ENCODE peak calls at places on chromosomes 16 and 17, in ten cellular contexts. B is IMR-90, O is AG10803, N is left ventricle myocardium inferior, M is adrenal gland, F is mucosa of descending colon, A is HCT116, X is cardiac fibroblast, P is psoas muscle, V is kidney epithelial cell. J is an unnamed sample.

GRCh38 chr16:11251525-11252481 is 4.2 kb downstream of the SOCS1 start:
- DNase-seq in B (peak), O (peak), N (no peak), M (no peak), F (peak), A (no peak), X (peak), P (no peak), V (peak), J (no peak)

GRCh38 chr17:77770331-77771105 is 188.0 kb upstream of the TNRC6C start:
- DNase-seq in B (peak), O (peak), N (no peak), M (no peak), F (no peak), A (no peak), X (peak), P (peak), V (no peak), J (no peak)

GRCh38 chr17:77184474-77184873 is 43.7 kb downstream of the SEC14L1 start:
- DNase-seq in B (no peak), O (peak), N (no peak), M (peak), F (no peak), A (no peak), X (no peak), P (no peak), V (no peak), J (no peak)

GRCh38 chr17:7156342-7156940 is 22.7 kb downstream of the ASGR1 start:
- DNase-seq in B (no peak), O (no peak), N (no peak), M (no peak), F (no peak), A (no peak), X (no peak), P (no peak), V (no peak), J (no peak)

GRCh38 chr16:23373436-23374219 is 71.5 kb downstream of the SCNN1B start:
- DNase-seq in B (no peak), O (no peak), N (no peak), M (no peak), F (no peak), A (no peak), X (no peak), P (no peak), V (no peak), J (no peak)

GRCh38 chr17:1029196-1029911 is 32.4 kb downstream of the TIMM22 start:
- DNase-seq in B (peak), O (peak), N (peak), M (peak), F (no peak), A (no peak), X (peak), P (peak), V (peak), J (no peak)

GRCh38 chr16:70660672-70661350 is 14.5 kb downstream of the IL34 start:
- DNase-seq in B (no peak), O (peak), N (no peak), M (no peak), F (no peak), A (no peak), X (no peak), P (no peak), V (no peak), J (no peak)

GRCh38 chr16:17275076-17275732 is 195.6 kb downstream of the XYLT1 start:
- DNase-seq in B (no peak), O (no peak), N (no peak), M (no peak), F (peak), A (peak), X (no peak), P (no peak), V (peak), J (no peak)

GRCh38 chr17:50212121-50212843 is 10.9 kb upstream of the COL1A1 start:
- DNase-seq in B (peak), O (peak), N (no peak), M (no peak), F (no peak), A (no peak), X (peak), P (no peak), V (no peak), J (no peak)

GRCh38 chr16:58243528-58244004 is 45.7 kb upstream of the CSNK2A2 start:
- DNase-seq in B (no peak), O (no peak), N (no peak), M (no peak), F (no peak), A (no peak), X (no peak), P (no peak), V (no peak), J (no peak)

GRCh38 chr17:17698371-17698770 is 17.1 kb downstream of the RAI1 start:
- DNase-seq in B (no peak), O (no peak), N (no peak), M (no peak), F (no peak), A (no peak), X (no peak), P (no peak), V (no peak), J (no peak)

GRCh38 chr16:24111903-24112302 is 144.2 kb upstream of the CACNG3 start:
- DNase-seq in B (no peak), O (no peak), N (no peak), M (no peak), F (no peak), A (no peak), X (no peak), P (no peak), V (no peak), J (no peak)

GRCh38 chr17:50603340-50603739 is 31.3 kb upstream of the ABCC3 start:
- DNase-seq in B (no peak), O (no peak), N (no peak), M (no peak), F (no peak), A (no peak), X (no peak), P (no peak), V (no peak), J (no peak)

GRCh38 chr17:334974-335481 is 17.6 kb downstream of the RPH3AL start:
- DNase-seq in B (no peak), O (no peak), N (no peak), M (peak), F (peak), A (no peak), X (no peak), P (no peak), V (no peak), J (no peak)

GRCh38 chr17:48129981-48130380 is 22.4 kb downstream of the SNX11 start:
- DNase-seq in B (no peak), O (no peak), N (no peak), M (no peak), F (no peak), A (no peak), X (no peak), P (no peak), V (no peak), J (no peak)

GRCh38 chr17:5837055-5837491 is 233.1 kb upstream of the WSCD1 start:
- DNase-seq in B (peak), O (peak), N (no peak), M (peak), F (no peak), A (peak), X (no peak), P (no peak), V (peak), J (no peak)

GRCh38 chr17:40224707-40225092 is 5.6 kb downstream of the WIPF2 start:
- DNase-seq in B (peak), O (peak), N (no peak), M (peak), F (no peak), A (no peak), X (peak), P (no peak), V (no peak), J (no peak)

GRCh38 chr17:21297026-21297520 is 12.6 kb downstream of the MAP2K3 start:
- DNase-seq in B (no peak), O (peak), N (no peak), M (no peak), F (no peak), A (no peak), X (peak), P (peak), V (no peak), J (no peak)

GRCh38 chr17:7004398-7005253 is 7.8 kb upstream of the RNASEK start:
- DNase-seq in B (peak), O (peak), N (no peak), M (peak), F (no peak), A (peak), X (peak), P (no peak), V (no peak), J (peak)

GRCh38 chr17:74259667-74260524 is 14.1 kb upstream of the DNAI2 start:
- DNase-seq in B (no peak), O (no peak), N (no peak), M (no peak), F (no peak), A (no peak), X (no peak), P (no peak), V (no peak), J (no peak)

GRCh38 chr17:68972119-68972704 is 17.0 kb upstream of the ABCA8 start:
- DNase-seq in B (peak), O (peak), N (no peak), M (peak), F (no peak), A (peak), X (peak), P (no peak), V (no peak), J (peak)

GRCh38 chr17:72510454-72511016 is 389.7 kb downstream of the SOX9 start:
- DNase-seq in B (peak), O (peak), N (no peak), M (no peak), F (no peak), A (no peak), X (peak), P (no peak), V (no peak), J (no peak)

GRCh38 chr16:84085774-84086173 is 31.0 kb downstream of the MBTPS1 start:
- DNase-seq in B (no peak), O (no peak), N (no peak), M (no peak), F (no peak), A (no peak), X (no peak), P (no peak), V (no peak), J (no peak)

GRCh38 chr17:30104575-30105339 is 11.9 kb upstream of the NSRP1 start:
- DNase-seq in B (peak), O (peak), N (peak), M (peak), F (peak), A (peak), X (peak), P (peak), V (no peak), J (peak)

GRCh38 chr16:66512589-66513404 is 37.1 kb downstream of the TK2 start:
- DNase-seq in B (no peak), O (peak), N (no peak), M (no peak), F (no peak), A (no peak), X (peak), P (no peak), V (no peak), J (no peak)

GRCh38 chr17:66383353-66383752 is 80.9 kb downstream of the PRKCA start:
- DNase-seq in B (peak), O (peak), N (no peak), M (no peak), F (no peak), A (no peak), X (peak), P (no peak), V (no peak), J (peak)

GRCh38 chr17:71024172-71024571 is 854.8 kb downstream of the KCNJ2 start:
- DNase-seq in B (peak), O (no peak), N (no peak), M (no peak), F (no peak), A (no peak), X (no peak), P (no peak), V (no peak), J (no peak)

GRCh38 chr17:74045608-74046007 is 157.9 kb upstream of the RPL38 start:
- DNase-seq in B (no peak), O (no peak), N (no peak), M (no peak), F (no peak), A (no peak), X (no peak), P (no peak), V (no peak), J (no peak)

GRCh38 chr16:85845276-85845675 is 45.8 kb downstream of the COX4I1 start:
- DNase-seq in B (no peak), O (no peak), N (no peak), M (no peak), F (no peak), A (no peak), X (no peak), P (no peak), V (no peak), J (no peak)

GRCh38 chr16:1308036-1308976 is 1.1 kb upstream of the UBE2I start:
- DNase-seq in B (peak), O (peak), N (no peak), M (peak), F (no peak), A (peak), X (no peak), P (no peak), V (no peak), J (no peak)

GRCh38 chr16:50697881-50698767 is 4.7 kb downstream of the NOD2 start:
- DNase-seq in B (peak), O (peak), N (no peak), M (peak), F (peak), A (no peak), X (peak), P (no peak), V (no peak), J (no peak)

GRCh38 chr17:20008242-20009051 is 712 bp upstream of the SPECC1 start:
- DNase-seq in B (no peak), O (no peak), N (peak), M (peak), F (peak), A (no peak), X (no peak), P (no peak), V (no peak), J (no peak)

GRCh38 chr17:49986396-49987289 is 8.4 kb downstream of the DLX3 start:
- DNase-seq in B (no peak), O (no peak), N (no peak), M (no peak), F (no peak), A (no peak), X (no peak), P (no peak), V (no peak), J (no peak)

DNA sequence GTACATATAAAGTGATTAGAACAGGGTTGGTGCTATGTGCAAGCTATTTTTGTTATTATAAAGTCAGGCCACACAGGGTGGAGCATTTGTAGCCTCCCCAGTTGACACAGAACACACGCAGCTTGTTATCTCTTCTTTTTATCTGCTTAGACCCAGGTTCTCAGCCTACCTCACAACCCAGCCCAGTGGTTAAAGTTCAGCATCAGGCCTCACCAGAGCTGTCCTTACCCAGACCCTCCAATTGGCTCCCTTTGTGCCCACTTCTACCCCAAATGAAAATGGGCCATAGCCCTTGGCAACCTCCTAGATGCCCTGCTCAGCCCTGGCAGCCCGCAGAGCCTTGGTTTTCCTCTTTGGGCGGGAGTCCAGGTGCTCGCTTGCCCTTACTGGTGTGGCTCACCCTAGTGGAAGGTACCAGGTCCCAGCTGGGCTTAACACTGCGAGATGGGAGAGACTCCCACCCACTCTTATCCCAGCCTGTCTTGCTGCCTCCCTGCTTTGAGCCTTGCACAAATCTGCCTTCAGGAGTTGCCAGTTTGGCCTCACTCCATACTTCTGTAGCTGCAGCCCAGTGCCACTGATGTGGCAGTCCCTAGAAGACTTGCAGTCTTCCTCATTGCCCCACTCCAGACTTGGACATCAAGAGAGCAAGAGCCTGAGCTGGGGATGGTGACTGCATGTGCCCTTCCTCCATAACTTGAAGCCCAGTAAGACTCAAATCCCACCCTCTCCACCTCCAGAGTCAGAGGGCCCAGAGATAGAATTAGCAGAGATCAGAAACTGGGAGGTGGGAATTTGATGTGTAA is 1.2 kb upstream of the PIGS start:
- DNase-seq in B (no peak), O (no peak), N (no peak), M (no peak), F (no peak), A (no peak), X (no peak), P (no peak), V (no peak), J (no peak)
- H3K4me3 ChIP-seq in B (no peak), O (peak), N (peak), M (no peak), F (no peak), A (peak), X (no peak), P (peak), V (no peak), J (peak)

GRCh38 chr17:2370211-2370589 is 30.7 kb downstream of the MNT start:
- DNase-seq in B (no peak), O (no peak), N (no peak), M (no peak), F (no peak), A (no peak), X (no peak), P (no peak), V (no peak), J (no peak)

GRCh38 chr17:2369039-2369438 is 31.7 kb downstream of the SGSM2 start:
- DNase-seq in B (no peak), O (no peak), N (no peak), M (no peak), F (no peak), A (no peak), X (peak), P (no peak), V (no peak), J (no peak)

GRCh38 chr17:2371183-2372130 is 29.4 kb downstream of the MNT start:
- DNase-seq in B (no peak), O (no peak), N (no peak), M (no peak), F (no peak), A (no peak), X (no peak), P (no peak), V (no peak), J (no peak)

GRCh38 chr17:2368383-2368782 is 31.1 kb downstream of the SGSM2 start:
- DNase-seq in B (no peak), O (no peak), N (no peak), M (no peak), F (no peak), A (no peak), X (no peak), P (no peak), V (no peak), J (no peak)

DNA sequence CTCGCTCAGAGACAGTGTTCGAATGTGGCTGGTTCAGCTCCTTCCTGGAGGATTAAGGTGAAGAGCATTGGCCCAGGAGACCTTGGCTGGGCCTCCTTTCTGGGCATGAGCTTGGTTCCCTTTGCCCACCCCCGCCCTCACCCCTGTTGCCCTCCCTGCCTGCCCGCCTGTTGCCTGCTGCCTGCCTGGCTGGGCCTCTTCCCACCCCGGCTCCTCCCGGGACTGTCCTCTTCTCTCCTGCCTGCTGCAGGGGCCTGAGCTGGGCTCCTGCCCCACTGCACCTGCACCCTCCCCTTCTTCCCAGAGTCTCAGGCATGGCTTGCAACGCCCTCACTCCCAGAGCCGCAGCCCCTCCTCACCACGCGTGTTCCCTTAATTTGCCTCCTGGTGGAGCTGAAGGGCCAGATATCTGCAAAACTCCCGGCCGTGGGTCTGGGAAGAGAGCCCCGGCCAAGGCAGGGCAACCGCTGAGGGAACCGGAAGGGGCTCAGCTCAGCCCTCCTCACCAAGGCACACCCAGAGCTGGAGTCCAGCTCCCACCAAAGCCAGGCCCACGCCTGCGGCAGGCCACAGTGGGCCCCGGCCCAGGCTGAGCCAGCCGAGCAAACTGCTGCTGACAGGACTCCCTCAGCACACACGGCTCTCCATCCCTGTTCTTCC is 31.2 kb downstream of the MNT start:
- DNase-seq in B (no peak), O (no peak), N (no peak), M (no peak), F (no peak), A (no peak), X (peak), P (no peak), V (no peak), J (no peak)
- TF ChIP-seq CTCF in B (no peak), O (no peak), N (no peak), M (no peak), F (no peak), A (no peak), X (no peak), P (no peak), V (peak), J (no peak)

GRCh38 chr16:31700530-31701388 is 172.8 kb upstream of the ZNF267 start:
- DNase-seq in B (peak), O (peak), N (peak), M (peak), F (peak), A (no peak), X (peak), P (peak), V (peak), J (no peak)

GRCh38 chr16:31699601-31700000 is 171.9 kb downstream of the AHSP start:
- DNase-seq in B (no peak), O (no peak), N (no peak), M (no peak), F (no peak), A (no peak), X (no peak), P (no peak), V (no peak), J (no peak)

GRCh38 chr16:31698901-31699300 is 171.2 kb downstream of the AHSP start:
- DNase-seq in B (no peak), O (no peak), N (no peak), M (no peak), F (no peak), A (no peak), X (no peak), P (no peak), V (no peak), J (no peak)

GRCh38 chr16:31701734-31702133 is 171.9 kb upstream of the ZNF267 start:
- DNase-seq in B (no peak), O (no peak), N (no peak), M (no peak), F (no peak), A (no peak), X (no peak), P (no peak), V (no peak), J (no peak)

DNA sequence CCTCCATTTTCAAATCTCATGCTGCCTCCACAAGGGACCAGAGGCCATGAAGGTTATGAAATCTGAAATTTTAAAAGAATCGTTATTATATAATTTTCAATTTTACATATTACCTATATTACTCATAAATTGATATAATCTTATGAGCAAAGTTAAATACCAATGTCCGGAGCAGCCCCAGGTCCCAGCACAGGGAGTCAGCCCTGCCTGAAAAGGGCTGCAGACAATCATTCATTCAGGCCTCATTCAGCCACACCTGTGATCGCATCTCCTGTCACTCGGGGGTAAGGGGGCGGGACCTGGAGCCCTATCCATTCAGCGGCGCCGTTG is 172.5 kb downstream of the AHSP start:
- DNase-seq in B (no peak), O (no peak), N (no peak), M (no peak), F (no peak), A (peak), X (no peak), P (no peak), V (no peak), J (no peak)
- H3K4me3 ChIP-seq in B (peak), O (peak), N (peak), M (peak), F (peak), A (peak), X (peak), P (peak), V (no peak), J (peak)

GRCh38 chr16:8576141-8577004 is 13.9 kb downstream of the TMEM114 start:
- DNase-seq in B (no peak), O (no peak), N (no peak), M (no peak), F (no peak), A (no peak), X (no peak), P (no peak), V (no peak), J (no peak)

GRCh38 chr16:8575399-8575798 is 14.9 kb downstream of the TMEM114 start:
- DNase-seq in B (no peak), O (no peak), N (no peak), M (no peak), F (no peak), A (no peak), X (no peak), P (no peak), V (no peak), J (no peak)

GRCh38 chr16:8572063-8572918 is 18.0 kb downstream of the TMEM114 start:
- DNase-seq in B (no peak), O (no peak), N (no peak), M (no peak), F (no peak), A (no peak), X (no peak), P (no peak), V (no peak), J (no peak)

GRCh38 chr16:8571061-8571596 is 19.2 kb downstream of the TMEM114 start:
- DNase-seq in B (peak), O (peak), N (no peak), M (no peak), F (no peak), A (no peak), X (peak), P (no peak), V (no peak), J (no peak)

GRCh38 chr16:8572919-8573724 is 17.2 kb downstream of the TMEM114 start:
- DNase-seq in B (peak), O (peak), N (no peak), M (no peak), F (no peak), A (peak), X (peak), P (no peak), V (no peak), J (no peak)
- TF ChIP-seq CTCF in B (peak), O (peak), N (peak), M (peak), F (peak), A (peak), X (peak), P (peak), V (peak), J (peak)